ENCODE peak calls at places on chromosomes 6 and 20, in six cellular contexts. One of them, this sample, is unnamed.

GRCh38 chr6:35474978-35475570 is 6.9 kb downstream of the RPL10A start:
- DNase-seq in CD8-positive, alpha-beta T cell: no peak
- DNase-seq in body of pancreas: no peak
- DNase-seq in neuronal stem cell: no peak
- DNase-seq in kidney: peak; percentile 63
- DNase-seq in ovary: no peak
- DNase-seq in this sample: no peak

GRCh38 chr6:14422917-14423316 is 305.3 kb downstream of the CD83 start:
- DNase-seq in neuronal stem cell: no peak
- DNase-seq in kidney: no peak
- DNase-seq in CD8-positive, alpha-beta T cell: no peak
- DNase-seq in ovary: no peak
- DNase-seq in body of pancreas: no peak
- DNase-seq in this sample: no peak

GRCh38 chr6:1223312-1223603 is 88.6 kb upstream of the FOXQ1 start:
- DNase-seq in ovary: no peak
- DNase-seq in neuronal stem cell: no peak
- DNase-seq in kidney: no peak
- DNase-seq in body of pancreas: no peak
- DNase-seq in CD8-positive, alpha-beta T cell: no peak
- DNase-seq in this sample: no peak

GRCh38 chr20:15653396-15654207 is 919.6 kb downstream of the KIF16B start:
- DNase-seq in ovary: no peak
- DNase-seq in CD8-positive, alpha-beta T cell: no peak
- DNase-seq in neuronal stem cell: no peak
- DNase-seq in kidney: no peak
- DNase-seq in body of pancreas: no peak
- DNase-seq in this sample: no peak

GRCh38 chr6:142944126-142945066 is 580 bp downstream of the HIVEP2 start:
- DNase-seq in kidney: peak; percentile 97
- DNase-seq in neuronal stem cell: peak; percentile 66
- DNase-seq in ovary: peak; percentile 96
- DNase-seq in body of pancreas: peak; percentile 86
- DNase-seq in CD8-positive, alpha-beta T cell: peak; percentile 83
- DNase-seq in this sample: peak; percentile 42

GRCh38 chr20:64057628-64058498 is 5.1 kb upstream of the TCEA2 start:
- DNase-seq in ovary: peak; percentile 46
- DNase-seq in kidney: no peak
- DNase-seq in neuronal stem cell: no peak
- DNase-seq in CD8-positive, alpha-beta T cell: peak; percentile 54
- DNase-seq in body of pancreas: peak; percentile 83
- DNase-seq in this sample: peak; percentile 81

GRCh38 chr20:2762578-2763131 is 37.8 kb downstream of the CPXM1 start:
- DNase-seq in neuronal stem cell: no peak
- DNase-seq in body of pancreas: no peak
- DNase-seq in ovary: no peak
- DNase-seq in CD8-positive, alpha-beta T cell: no peak
- DNase-seq in kidney: no peak
- DNase-seq in this sample: no peak

GRCh38 chr6:16533721-16534136 is 227.5 kb downstream of the ATXN1 start:
- DNase-seq in ovary: no peak
- DNase-seq in body of pancreas: no peak
- DNase-seq in CD8-positive, alpha-beta T cell: no peak
- DNase-seq in neuronal stem cell: no peak
- DNase-seq in kidney: no peak
- DNase-seq in this sample: no peak

GRCh38 chr20:16732506-16733152 is 2.8 kb downstream of the SNRPB2 start:
- DNase-seq in ovary: no peak
- DNase-seq in body of pancreas: no peak
- DNase-seq in CD8-positive, alpha-beta T cell: no peak
- DNase-seq in neuronal stem cell: no peak
- DNase-seq in kidney: no peak
- DNase-seq in this sample: no peak

GRCh38 chr6:31690231-31691077 is 9.6 kb upstream of the LY6G5C start:
- DNase-seq in CD8-positive, alpha-beta T cell: no peak
- DNase-seq in neuronal stem cell: no peak
- DNase-seq in ovary: no peak
- DNase-seq in body of pancreas: no peak
- DNase-seq in kidney: no peak
- DNase-seq in this sample: no peak

GRCh38 chr6:121437861-121438651 is 2.6 kb downstream of the GJA1 start:
- DNase-seq in ovary: peak; percentile 33
- DNase-seq in neuronal stem cell: no peak
- DNase-seq in kidney: no peak
- DNase-seq in body of pancreas: peak; percentile 49
- DNase-seq in CD8-positive, alpha-beta T cell: no peak
- DNase-seq in this sample: no peak

GRCh38 chr20:57433658-57434389 is 42.6 kb downstream of the RBM38 start:
- DNase-seq in ovary: no peak
- DNase-seq in neuronal stem cell: no peak
- DNase-seq in body of pancreas: no peak
- DNase-seq in CD8-positive, alpha-beta T cell: no peak
- DNase-seq in kidney: no peak
- DNase-seq in this sample: no peak

GRCh38 chr6:157559201-157559756 is 178.3 kb downstream of the ZDHHC14 start:
- DNase-seq in kidney: no peak
- DNase-seq in body of pancreas: no peak
- DNase-seq in neuronal stem cell: no peak
- DNase-seq in CD8-positive, alpha-beta T cell: no peak
- DNase-seq in ovary: no peak
- DNase-seq in this sample: no peak

GRCh38 chr20:25084616-25085187 is 2.8 kb upstream of the VSX1 start:
- DNase-seq in neuronal stem cell: no peak
- DNase-seq in kidney: no peak
- DNase-seq in CD8-positive, alpha-beta T cell: no peak
- DNase-seq in body of pancreas: no peak
- DNase-seq in ovary: no peak
- DNase-seq in this sample: no peak

GRCh38 chr6:112296122-112296521 is 41.8 kb upstream of the LAMA4 start:
- DNase-seq in CD8-positive, alpha-beta T cell: no peak
- DNase-seq in body of pancreas: no peak
- DNase-seq in ovary: no peak
- DNase-seq in kidney: no peak
- DNase-seq in neuronal stem cell: no peak
- DNase-seq in this sample: peak; percentile 24

GRCh38 chr20:22795897-22796296 is 211.5 kb upstream of the FOXA2 start:
- DNase-seq in ovary: peak; percentile 76
- DNase-seq in body of pancreas: peak; percentile 29
- DNase-seq in CD8-positive, alpha-beta T cell: no peak
- DNase-seq in neuronal stem cell: no peak
- DNase-seq in kidney: no peak
- DNase-seq in this sample: no peak

GRCh38 chr6:117449549-117450439 is 24.1 kb upstream of the ROS1 start:
- DNase-seq in CD8-positive, alpha-beta T cell: peak; percentile 20
- DNase-seq in ovary: peak; percentile 35
- DNase-seq in neuronal stem cell: peak; percentile 54
- DNase-seq in kidney: no peak
- DNase-seq in body of pancreas: peak; percentile 74
- DNase-seq in this sample: peak; percentile 36

GRCh38 chr6:164130151-164130550 is 715.6 kb downstream of the QKI start:
- DNase-seq in neuronal stem cell: no peak
- DNase-seq in body of pancreas: peak; percentile 12
- DNase-seq in ovary: no peak
- DNase-seq in CD8-positive, alpha-beta T cell: no peak
- DNase-seq in kidney: no peak
- DNase-seq in this sample: no peak

GRCh38 chr6:101391772-101392560 is 1.5 kb upstream of the GRIK2 start:
- DNase-seq in ovary: no peak
- DNase-seq in body of pancreas: no peak
- DNase-seq in CD8-positive, alpha-beta T cell: no peak
- DNase-seq in neuronal stem cell: no peak
- DNase-seq in kidney: peak; percentile 59
- DNase-seq in this sample: no peak

GRCh38 chr6:43942616-43943015 is 172.6 kb downstream of the VEGFA start:
- DNase-seq in ovary: no peak
- DNase-seq in neuronal stem cell: no peak
- DNase-seq in body of pancreas: no peak
- DNase-seq in kidney: no peak
- DNase-seq in CD8-positive, alpha-beta T cell: no peak
- DNase-seq in this sample: no peak

GRCh38 chr6:123810214-123810613 is 6.5 kb downstream of the NKAIN2 start:
- DNase-seq in kidney: no peak
- DNase-seq in neuronal stem cell: no peak
- DNase-seq in body of pancreas: no peak
- DNase-seq in ovary: no peak
- DNase-seq in CD8-positive, alpha-beta T cell: no peak
- DNase-seq in this sample: no peak

GRCh38 chr6:96116674-96117073 is 100.9 kb downstream of the FUT9 start:
- DNase-seq in CD8-positive, alpha-beta T cell: no peak
- DNase-seq in kidney: no peak
- DNase-seq in neuronal stem cell: peak; percentile 27
- DNase-seq in ovary: no peak
- DNase-seq in body of pancreas: no peak
- DNase-seq in this sample: no peak

GRCh38 chr6:139020689-139021088 is 7.9 kb upstream of the ABRACL start:
- DNase-seq in kidney: no peak
- DNase-seq in neuronal stem cell: no peak
- DNase-seq in ovary: no peak
- DNase-seq in body of pancreas: no peak
- DNase-seq in CD8-positive, alpha-beta T cell: no peak
- DNase-seq in this sample: no peak

GRCh38 chr6:147699637-147700036 is 191.1 kb downstream of the SAMD5 start:
- DNase-seq in ovary: no peak
- DNase-seq in CD8-positive, alpha-beta T cell: no peak
- DNase-seq in neuronal stem cell: no peak
- DNase-seq in kidney: no peak
- DNase-seq in body of pancreas: no peak
- DNase-seq in this sample: no peak

GRCh38 chr6:135675026-135675425 is 176.5 kb upstream of the PDE7B start:
- DNase-seq in body of pancreas: no peak
- DNase-seq in neuronal stem cell: no peak
- DNase-seq in CD8-positive, alpha-beta T cell: no peak
- DNase-seq in kidney: no peak
- DNase-seq in ovary: no peak
- DNase-seq in this sample: no peak

GRCh38 chr6:132423839-132424238 is 22.6 kb upstream of the MOXD1 start:
- DNase-seq in body of pancreas: no peak
- DNase-seq in ovary: no peak
- DNase-seq in CD8-positive, alpha-beta T cell: no peak
- DNase-seq in neuronal stem cell: no peak
- DNase-seq in kidney: no peak
- DNase-seq in this sample: no peak

GRCh38 chr6:31882344-31882743 is 3.5 kb upstream of the SLC44A4 start:
- DNase-seq in ovary: peak; percentile 38
- DNase-seq in kidney: peak; percentile 72
- DNase-seq in CD8-positive, alpha-beta T cell: no peak
- DNase-seq in neuronal stem cell: no peak
- DNase-seq in body of pancreas: no peak
- DNase-seq in this sample: peak; percentile 95

GRCh38 chr6:106553440-106553839 is 75.9 kb downstream of the RTN4IP1 start:
- DNase-seq in kidney: no peak
- DNase-seq in neuronal stem cell: no peak
- DNase-seq in CD8-positive, alpha-beta T cell: no peak
- DNase-seq in body of pancreas: no peak
- DNase-seq in ovary: no peak
- DNase-seq in this sample: no peak

GRCh38 chr6:166026586-166027126 is 141.0 kb downstream of the TBXT start:
- DNase-seq in neuronal stem cell: no peak
- DNase-seq in CD8-positive, alpha-beta T cell: no peak
- DNase-seq in ovary: no peak
- DNase-seq in kidney: peak; percentile 50
- DNase-seq in body of pancreas: no peak
- DNase-seq in this sample: no peak

GRCh38 chr6:152348116-152348515 is 289.0 kb downstream of the SYNE1 start:
- DNase-seq in ovary: no peak
- DNase-seq in kidney: no peak
- DNase-seq in CD8-positive, alpha-beta T cell: no peak
- DNase-seq in body of pancreas: no peak
- DNase-seq in neuronal stem cell: no peak
- DNase-seq in this sample: no peak

GRCh38 chr6:152341596-152341995 is 295.6 kb downstream of the SYNE1 start:
- DNase-seq in kidney: no peak
- DNase-seq in neuronal stem cell: no peak
- DNase-seq in ovary: no peak
- DNase-seq in CD8-positive, alpha-beta T cell: no peak
- DNase-seq in body of pancreas: no peak
- DNase-seq in this sample: no peak

GRCh38 chr6:152338335-152339125 is 298.6 kb downstream of the SYNE1 start:
- DNase-seq in neuronal stem cell: peak; percentile 14
- DNase-seq in kidney: no peak
- DNase-seq in CD8-positive, alpha-beta T cell: peak; percentile 25
- DNase-seq in body of pancreas: peak; percentile 67
- DNase-seq in ovary: peak; percentile 39
- DNase-seq in this sample: peak; percentile 37

DNA sequence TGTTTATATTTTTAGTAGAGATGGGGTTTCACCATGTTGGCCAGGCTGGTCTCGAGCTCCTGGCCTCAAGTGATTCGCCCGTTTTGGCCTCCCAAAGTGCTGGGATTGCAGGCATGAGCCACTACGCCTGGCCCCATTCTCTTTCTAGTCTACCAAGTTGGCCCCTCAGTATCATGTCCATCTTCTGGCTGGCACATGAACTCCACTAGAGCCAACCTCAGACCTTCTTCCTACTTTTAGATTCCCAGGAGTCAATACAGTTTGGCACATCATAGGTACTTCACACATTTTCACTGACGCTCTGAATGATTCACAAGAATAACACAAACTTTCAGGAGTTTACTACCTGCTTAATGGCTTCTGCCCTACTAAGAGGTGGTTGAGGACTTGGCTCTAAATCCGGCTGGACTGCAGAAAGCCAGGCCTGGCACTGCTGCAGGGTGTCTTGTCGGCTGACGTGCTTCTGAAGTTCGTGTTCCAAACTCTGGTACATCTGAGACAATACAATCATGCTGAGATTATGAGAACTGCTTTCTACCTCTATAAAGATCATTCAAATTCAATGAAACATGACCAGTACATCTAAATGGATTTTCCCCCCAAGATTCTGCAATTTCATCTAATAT is 293.3 kb downstream of the SYNE1 start:
- DNase-seq in CD8-positive, alpha-beta T cell: no peak
- DNase-seq in body of pancreas: no peak
- DNase-seq in ovary: no peak
- DNase-seq in neuronal stem cell: no peak
- DNase-seq in kidney: no peak
- DNase-seq in this sample: no peak
- H3K27ac ChIP-seq in CD8-positive, alpha-beta T cell: no peak overlapping the region
- H3K27ac ChIP-seq in body of pancreas: no peak overlapping the region
- H3K27ac ChIP-seq in ovary: no peak overlapping the region
- H3K27ac ChIP-seq in neuronal stem cell: no peak overlapping the region
- H3K27ac ChIP-seq in kidney: no peak overlapping the region
- H3K27ac ChIP-seq in this sample: no peak overlapping the region

GRCh38 chr6:69775450-69775849 is 21.4 kb downstream of the LMBRD1 start:
- DNase-seq in kidney: no peak
- DNase-seq in CD8-positive, alpha-beta T cell: no peak
- DNase-seq in ovary: no peak
- DNase-seq in body of pancreas: no peak
- DNase-seq in neuronal stem cell: no peak
- DNase-seq in this sample: no peak
- H3K36me3 ChIP-seq in kidney: no peaks in the 10 kb centered on the region
- H3K36me3 ChIP-seq in CD8-positive, alpha-beta T cell: peaks cover 4% of the 10 kb centered on the region
- H3K36me3 ChIP-seq in ovary: no peaks in the 10 kb centered on the region
- H3K36me3 ChIP-seq in body of pancreas: no peaks in the 10 kb centered on the region
- H3K36me3 ChIP-seq in neuronal stem cell: no peaks in the 10 kb centered on the region
- H3K36me3 ChIP-seq in this sample: no peaks in the 10 kb centered on the region

GRCh38 chr6:167402195-167402686 is 77.4 kb downstream of the TTLL2 start:
- DNase-seq in kidney: peak; percentile 33
- DNase-seq in body of pancreas: no peak
- DNase-seq in ovary: no peak
- DNase-seq in CD8-positive, alpha-beta T cell: no peak
- DNase-seq in neuronal stem cell: no peak
- DNase-seq in this sample: no peak
- H3K27ac ChIP-seq in kidney: no peak overlapping the region
- H3K27ac ChIP-seq in body of pancreas: no peak overlapping the region
- H3K27ac ChIP-seq in ovary: no peak overlapping the region
- H3K27ac ChIP-seq in CD8-positive, alpha-beta T cell: no peak overlapping the region
- H3K27ac ChIP-seq in neuronal stem cell: no peak overlapping the region
- H3K27ac ChIP-seq in this sample: no peak overlapping the region

GRCh38 chr6:158765509-158766068 is 53.6 kb downstream of the EZR start:
- DNase-seq in kidney: no peak
- DNase-seq in neuronal stem cell: no peak
- DNase-seq in body of pancreas: no peak
- DNase-seq in ovary: no peak
- DNase-seq in CD8-positive, alpha-beta T cell: no peak
- DNase-seq in this sample: no peak
- H3K36me3 ChIP-seq in kidney: peaks cover 51% of the 10 kb centered on the region
- H3K36me3 ChIP-seq in neuronal stem cell: peaks cover 46% of the 10 kb centered on the region
- H3K36me3 ChIP-seq in body of pancreas: peaks cover 47% of the 10 kb centered on the region
- H3K36me3 ChIP-seq in ovary: no peaks in the 10 kb centered on the region
- H3K36me3 ChIP-seq in CD8-positive, alpha-beta T cell: peaks cover 53% of the 10 kb centered on the region
- H3K36me3 ChIP-seq in this sample: peaks cover 73% of the 10 kb centered on the region